ENCODE peak calls at places on chromosome 15, in seven cellular contexts. O, M, Y, N, G, D and F are unnamed samples. For H3K9me3, the result is how much of the 10 kb centered on the place peaks cover.

GRCh38 chr15:25597576-25597975 is 158.8 kb upstream of the UBE3A start:
- DNase-seq in N (no peak), Y (no peak), M (no peak), O (no peak), D (no peak), G (no peak), F (no peak)

GRCh38 chr15:92655178-92655995 is at the start of gene FAM174B:
- DNase-seq in N (peak), M (peak), D (peak), G (no peak), Y (peak), O (peak), F (no peak)

GRCh38 chr15:74489518-74490338 is 28.8 kb upstream of the UBL7 start:
- DNase-seq in N (peak), Y (peak), O (peak), M (peak), D (peak), G (peak), F (peak)

GRCh38 chr15:78276032-78276943 is 11.9 kb downstream of the DNAJA4 start:
- DNase-seq in N (no peak), M (no peak), D (no peak), O (no peak), G (no peak), Y (no peak), F (no peak)

GRCh38 chr15:35907507-35907906 is 361.5 kb upstream of the DPH6 start:
- DNase-seq in N (no peak), Y (no peak), D (no peak), O (no peak), M (no peak), G (no peak), F (no peak)

GRCh38 chr15:76349301-76350070 is 12.9 kb downstream of the ISL2 start:
- DNase-seq in N (no peak), O (no peak), M (no peak), D (no peak), Y (no peak), G (no peak), F (no peak)

GRCh38 chr15:69958494-69959134 is 139.1 kb downstream of the TLE3 start:
- DNase-seq in N (no peak), D (no peak), M (no peak), G (no peak), O (no peak), Y (peak), F (no peak)

GRCh38 chr15:41888662-41889253 is 5.1 kb downstream of the SPTBN5 start:
- DNase-seq in M (no peak), D (no peak), G (no peak), Y (no peak), N (no peak), O (no peak), F (no peak)

GRCh38 chr15:69540622-69541021 is 88.0 kb downstream of the RPLP1 start:
- DNase-seq in O (no peak), Y (no peak), N (no peak), D (peak), M (no peak), G (no peak), F (no peak)

GRCh38 chr15:52144656-52145055 is 32.1 kb upstream of the BCL2L10 start:
- DNase-seq in Y (peak), G (no peak), O (no peak), M (no peak), N (no peak), D (no peak), F (no peak)

GRCh38 chr15:80317389-80318169 is 65.6 kb upstream of the CTXND1 start:
- DNase-seq in Y (peak), N (peak), M (peak), G (no peak), O (no peak), D (no peak), F (no peak)

GRCh38 chr15:69940441-69940785 is 157.3 kb downstream of the TLE3 start:
- DNase-seq in Y (no peak), G (no peak), O (no peak), N (no peak), D (no peak), M (no peak), F (no peak)

GRCh38 chr15:100256096-100256984 is 85.4 kb downstream of the ADAMTS17 start:
- DNase-seq in O (no peak), M (no peak), Y (no peak), G (peak), N (no peak), D (no peak), F (no peak)

GRCh38 chr15:101276501-101277037 is 716 bp downstream of the SELENOS start:
- DNase-seq in D (no peak), Y (peak), N (no peak), G (no peak), O (no peak), M (no peak), F (no peak)

GRCh38 chr15:76939715-76940114 is 8.2 kb downstream of the RCN2 start:
- DNase-seq in G (no peak), N (no peak), Y (no peak), D (no peak), O (no peak), M (no peak), F (no peak)

GRCh38 chr15:47507221-47507985 is 209.9 kb upstream of the SEMA6D start:
- DNase-seq in G (no peak), N (no peak), M (no peak), O (no peak), Y (no peak), D (no peak), F (no peak)

GRCh38 chr15:89500397-89501270 is 4.3 kb upstream of the RHCG start:
- DNase-seq in G (peak), M (no peak), D (no peak), Y (no peak), O (no peak), N (no peak), F (no peak)

GRCh38 chr15:59140422-59141226 is 35.7 kb downstream of the CCNB2 start:
- DNase-seq in O (peak), G (no peak), Y (no peak), N (no peak), M (no peak), D (no peak), F (no peak)

GRCh38 chr15:81002254-81003022 is 1.7 kb downstream of the TLNRD1 start:
- DNase-seq in G (no peak), N (no peak), Y (peak), D (peak), M (peak), O (no peak), F (no peak)

GRCh38 chr15:78880828-78881227 is 8.1 kb downstream of the MORF4L1 start:
- DNase-seq in N (no peak), D (no peak), O (no peak), G (no peak), M (no peak), Y (no peak), F (no peak)

GRCh38 chr15:71272932-71273331 is 157.7 kb downstream of the THSD4 start:
- DNase-seq in O (no peak), M (no peak), G (no peak), D (no peak), Y (no peak), N (no peak), F (no peak)

GRCh38 chr15:39774688-39775267 is 7.9 kb downstream of the FSIP1 start:
- DNase-seq in Y (no peak), D (no peak), M (no peak), G (no peak), O (no peak), N (no peak), F (no peak)

GRCh38 chr15:77817434-77817833 is 184.7 kb upstream of the LINGO1 start:
- DNase-seq in N (no peak), O (no peak), Y (no peak), D (no peak), M (no peak), G (no peak), F (no peak)

GRCh38 chr15:100910119-100910518 is 9.0 kb upstream of the LRRK1 start:
- DNase-seq in Y (no peak), O (no peak), G (peak), M (no peak), D (no peak), N (no peak), F (no peak)

DNA sequence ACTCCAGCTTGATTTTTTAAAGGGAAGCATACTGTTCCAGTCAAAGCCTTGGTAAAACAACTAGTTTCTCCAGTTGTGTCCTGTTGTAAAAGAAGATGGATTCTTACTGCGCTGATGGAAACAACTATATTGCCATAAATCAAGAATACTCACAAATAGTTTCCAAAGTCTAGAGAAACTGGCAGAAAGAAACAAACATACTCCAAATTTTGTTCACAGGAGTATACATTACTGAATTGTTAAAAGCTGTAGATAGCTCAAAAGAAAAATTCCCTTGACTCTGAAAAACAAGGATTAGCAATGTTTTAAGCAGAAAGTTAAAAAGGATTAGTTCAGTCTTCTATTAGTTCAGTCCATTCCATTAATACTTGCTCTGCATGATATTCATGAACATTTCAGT is 27.6 kb downstream of the SORD start:
- DNase-seq in M (no peak), Y (no peak), O (no peak), D (no peak), N (no peak), G (no peak), F (no peak)
- H3K9me3 ChIP-seq in M (under half), Y (under half), O (under half), D (under half), N (under half), G (under half), F (under half)

GRCh38 chr15:23572844-23573243 is 7.4 kb downstream of the MKRN3 start:
- DNase-seq in N (no peak), O (no peak), G (no peak), M (no peak), D (no peak), Y (no peak), F (no peak)
- H3K9me3 ChIP-seq in N (under half), O (under half), G (under half), M (under half), D (under half), Y (under half), F (under half)

DNA sequence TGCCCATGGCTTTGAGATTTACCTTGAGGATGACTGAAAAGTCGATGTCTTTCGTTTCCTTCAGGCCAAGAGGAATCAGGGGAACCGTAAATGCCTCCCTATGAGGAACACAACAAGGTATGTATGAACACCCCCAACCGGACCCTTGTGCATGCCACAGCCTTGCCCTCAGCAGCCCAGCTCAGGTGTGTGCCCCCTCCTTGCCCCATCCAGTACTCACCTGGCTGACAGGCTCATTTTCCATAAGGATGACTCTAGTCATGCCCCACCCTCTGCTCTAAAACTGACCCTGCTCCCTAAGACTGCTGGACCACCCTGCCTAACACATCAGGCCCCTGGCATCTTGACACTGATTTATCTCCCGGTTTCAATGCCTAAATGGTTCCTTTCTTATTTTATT is 270.0 kb downstream of the GOLGA6L6 start:
- DNase-seq in Y (no peak), O (no peak), M (no peak), G (no peak), D (no peak), N (no peak), F (no peak)
- H3K9me3 ChIP-seq in Y (half or more), O (under half), M (under half), G (under half), D (under half), N (under half), F (under half)

DNA sequence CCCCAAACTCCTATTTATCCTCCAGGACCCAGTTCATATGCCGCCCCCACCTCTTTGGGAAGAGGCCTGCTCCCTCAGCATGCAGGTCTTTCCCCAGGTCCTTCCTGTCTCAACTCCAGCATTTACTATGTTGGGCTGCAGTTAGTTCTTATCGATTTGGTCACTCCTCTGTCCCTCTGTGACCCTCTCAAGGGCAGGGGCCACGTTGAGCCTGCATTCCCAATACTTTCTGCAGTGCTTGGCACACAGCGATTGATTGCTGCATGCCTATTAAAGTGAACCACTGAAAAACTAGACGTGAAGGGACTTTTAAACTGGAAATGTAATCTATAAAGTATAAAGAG is 321.8 kb upstream of the ICE2 start:
- DNase-seq in M (no peak), O (no peak), N (no peak), Y (no peak), G (no peak), D (no peak), F (no peak)
- H3K9me3 ChIP-seq in M (under half), O (under half), N (under half), Y (under half), G (under half), D (under half), F (under half)

GRCh38 chr15:26615927-26616302 is 157.0 kb downstream of the GABRB3 start:
- DNase-seq in D (no peak), N (no peak), O (no peak), G (no peak), M (no peak), Y (no peak), F (no peak)
- H3K9me3 ChIP-seq in D (under half), N (under half), O (under half), G (under half), M (under half), Y (under half), F (under half)

GRCh38 chr15:65303687-65304392 is 637 bp upstream of the RNU5B-1 start:
- DNase-seq in Y (peak), N (peak), O (peak), M (peak), G (peak), D (peak), F (no peak)
- H3K9me3 ChIP-seq in Y (under half), N (under half), O (under half), M (under half), G (under half), D (under half), F (under half)

GRCh38 chr15:98817745-98818144 is 169.4 kb downstream of the IGF1R start:
- DNase-seq in D (no peak), G (no peak), M (no peak), N (no peak), O (no peak), Y (no peak), F (no peak)
- H3K9me3 ChIP-seq in D (under half), G (under half), M (under half), N (under half), O (under half), Y (under half), F (under half)